ENCODE peak calls at places on chromosome 17, in seven cellular contexts. T, H, X, K, Y, N and P are unnamed samples.

GRCh38 chr17:7838291-7839075 is 4.5 kb downstream of the KDM6B start:
- DNase-seq in T (no peak), H (no peak), X (peak), K (no peak), Y (no peak), N (peak), P (peak)

GRCh38 chr17:13597723-13598347 is 3.9 kb downstream of the HS3ST3A1 start:
- DNase-seq in T (no peak), H (no peak), X (no peak), K (peak), Y (no peak), N (no peak), P (no peak)

GRCh38 chr17:12667299-12667958 is 1.7 kb downstream of the MYOCD start:
- DNase-seq in T (peak), H (no peak), X (no peak), K (peak), Y (no peak), N (peak), P (no peak)

GRCh38 chr17:2444382-2444781 is 43.5 kb upstream of the MNT start:
- DNase-seq in T (no peak), H (no peak), X (no peak), K (no peak), Y (no peak), N (no peak), P (no peak)

GRCh38 chr17:14833201-14833773 is 431.8 kb downstream of the PMP22 start:
- DNase-seq in T (peak), H (no peak), X (no peak), K (no peak), Y (no peak), N (no peak), P (no peak)

GRCh38 chr17:57455063-57455914 is 199.0 kb downstream of the MSI2 start:
- DNase-seq in T (no peak), H (no peak), X (no peak), K (no peak), Y (no peak), N (no peak), P (no peak)

GRCh38 chr17:2928294-2928890 is 132.2 kb downstream of the RAP1GAP2 start:
- DNase-seq in T (no peak), H (no peak), X (no peak), K (no peak), Y (no peak), N (no peak), P (no peak)

GRCh38 chr17:5329784-5330557 is 47.9 kb downstream of the RABEP1 start:
- DNase-seq in T (no peak), H (no peak), X (no peak), K (no peak), Y (no peak), N (no peak), P (no peak)

GRCh38 chr17:4898351-4898750 is 985 bp upstream of the C17orf107 start:
- DNase-seq in T (no peak), H (no peak), X (no peak), K (no peak), Y (no peak), N (no peak), P (no peak)

GRCh38 chr17:9900744-9901143 is 4.3 kb downstream of the RCVRN start:
- DNase-seq in T (no peak), H (no peak), X (no peak), K (peak), Y (no peak), N (peak), P (no peak)

GRCh38 chr17:15431766-15432165 is 35.7 kb downstream of the CDRT4 start:
- DNase-seq in T (no peak), H (no peak), X (no peak), K (no peak), Y (no peak), N (no peak), P (no peak)

GRCh38 chr17:64938925-64939474 is 19.7 kb upstream of the LRRC37A3 start:
- DNase-seq in T (no peak), H (no peak), X (peak), K (no peak), Y (no peak), N (no peak), P (peak)

GRCh38 chr17:56754523-56755208 is 79.1 kb downstream of the C17orf67 start:
- DNase-seq in T (no peak), H (no peak), X (no peak), K (peak), Y (no peak), N (no peak), P (no peak)

GRCh38 chr17:53150101-53150698 is 672.5 kb upstream of the KIF2B start:
- DNase-seq in T (no peak), H (no peak), X (no peak), K (peak), Y (no peak), N (no peak), P (no peak)

GRCh38 chr17:151886-152859 is 14.8 kb downstream of the SCGB1C2 start:
- DNase-seq in T (no peak), H (peak), X (no peak), K (no peak), Y (no peak), N (no peak), P (peak)

GRCh38 chr17:50579399-50579798 is 18.9 kb downstream of the CACNA1G start:
- DNase-seq in T (no peak), H (no peak), X (no peak), K (no peak), Y (no peak), N (no peak), P (no peak)

GRCh38 chr17:80851277-80851925 is 140.2 kb upstream of the CHMP6 start:
- DNase-seq in T (no peak), H (no peak), X (no peak), K (no peak), Y (no peak), N (no peak), P (peak)
- H3K27ac ChIP-seq in T (peak), H (no peak), X (no peak), K (peak), Y (no peak), N (no peak), P (no peak)

GRCh38 chr17:48026503-48027321 is 10.9 kb downstream of the COPZ2 start:
- DNase-seq in T (peak), H (peak), X (peak), K (peak), Y (peak), N (peak), P (peak)

GRCh38 chr17:48025904-48026502 is 11.6 kb downstream of the COPZ2 start:
- DNase-seq in T (no peak), H (no peak), X (no peak), K (no peak), Y (peak), N (no peak), P (no peak)

GRCh38 chr17:48023408-48024148 is 14.0 kb downstream of the COPZ2 start:
- DNase-seq in T (no peak), H (peak), X (peak), K (peak), Y (peak), N (peak), P (peak)

GRCh38 chr17:48024149-48025039 is 13.2 kb downstream of the COPZ2 start:
- DNase-seq in T (no peak), H (no peak), X (peak), K (no peak), Y (peak), N (peak), P (peak)

GRCh38 chr17:48025040-48025903 is 12.3 kb downstream of the COPZ2 start:
- DNase-seq in T (peak), H (peak), X (peak), K (peak), Y (peak), N (peak), P (peak)
- H3K27ac ChIP-seq in T (peak), H (peak), X (no peak), K (peak), Y (peak), N (peak), P (peak)

GRCh38 chr17:45382982-45383381 is 49.7 kb downstream of the ARHGAP27 start:
- DNase-seq in T (no peak), H (no peak), X (no peak), K (no peak), Y (no peak), N (no peak), P (no peak)
- H3K27ac ChIP-seq in T (no peak), H (no peak), X (no peak), K (peak), Y (no peak), N (no peak), P (no peak)

GRCh38 chr17:38421224-38421841 is 6.9 kb upstream of the ARHGAP23 start:
- DNase-seq in T (peak), H (no peak), X (no peak), K (no peak), Y (no peak), N (no peak), P (no peak)
- H3K27ac ChIP-seq in T (peak), H (no peak), X (no peak), K (no peak), Y (peak), N (peak), P (peak)

DNA sequence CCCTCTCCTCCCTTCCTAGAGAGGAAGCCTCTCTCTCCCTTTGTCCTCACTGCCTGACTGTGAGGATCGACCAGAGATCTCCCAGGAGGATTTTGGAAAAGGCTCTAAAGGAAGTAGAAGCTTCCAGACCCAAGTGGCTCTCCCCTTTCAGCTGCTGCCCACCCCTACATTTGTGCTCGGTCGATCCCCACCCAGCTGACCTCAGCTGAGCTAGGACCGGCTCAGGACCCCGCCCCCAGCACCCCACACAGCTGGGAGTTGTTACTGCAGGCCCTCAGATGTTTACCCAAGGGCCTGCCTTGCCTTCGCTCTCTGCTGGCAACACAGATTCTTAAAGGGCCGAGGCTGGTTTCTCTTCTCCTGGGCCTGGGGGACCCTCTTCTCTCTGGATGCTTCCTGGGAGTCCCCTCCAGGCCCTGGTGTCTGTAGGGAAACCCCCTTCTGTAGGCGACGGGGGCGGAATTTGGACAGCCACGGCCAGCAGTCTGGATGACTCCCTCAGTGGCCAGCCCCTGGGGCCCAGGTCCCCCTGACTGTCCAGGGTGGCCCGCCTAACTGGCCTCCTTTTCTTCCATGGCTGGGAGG is 26.9 kb upstream of the TIMP2 start:
- DNase-seq in T (no peak), H (no peak), X (no peak), K (no peak), Y (no peak), N (no peak), P (no peak)
- H3K27ac ChIP-seq in T (peak), H (peak), X (no peak), K (no peak), Y (no peak), N (peak), P (peak)

GRCh38 chr17:43199633-43200032 is 12.0 kb upstream of the TMEM106A start:
- DNase-seq in T (no peak), H (no peak), X (no peak), K (no peak), Y (no peak), N (no peak), P (no peak)

GRCh38 chr17:43200127-43200526 is 11.5 kb upstream of the TMEM106A start:
- DNase-seq in T (no peak), H (no peak), X (no peak), K (no peak), Y (no peak), N (no peak), P (no peak)
- H3K27ac ChIP-seq in T (peak), H (no peak), X (no peak), K (no peak), Y (no peak), N (no peak), P (no peak)

GRCh38 chr17:72115789-72116520 is 4.9 kb upstream of the SOX9 start:
- DNase-seq in T (no peak), H (no peak), X (no peak), K (no peak), Y (no peak), N (no peak), P (no peak)

GRCh38 chr17:72116692-72117469 is 3.9 kb upstream of the SOX9 start:
- DNase-seq in T (no peak), H (no peak), X (no peak), K (no peak), Y (no peak), N (no peak), P (no peak)

GRCh38 chr17:72118588-72119279 is 2.1 kb upstream of the SOX9 start:
- DNase-seq in T (peak), H (peak), X (peak), K (peak), Y (no peak), N (no peak), P (no peak)

GRCh38 chr17:72117748-72118587 is 2.9 kb upstream of the SOX9 start:
- DNase-seq in T (no peak), H (no peak), X (no peak), K (no peak), Y (no peak), N (no peak), P (no peak)

DNA sequence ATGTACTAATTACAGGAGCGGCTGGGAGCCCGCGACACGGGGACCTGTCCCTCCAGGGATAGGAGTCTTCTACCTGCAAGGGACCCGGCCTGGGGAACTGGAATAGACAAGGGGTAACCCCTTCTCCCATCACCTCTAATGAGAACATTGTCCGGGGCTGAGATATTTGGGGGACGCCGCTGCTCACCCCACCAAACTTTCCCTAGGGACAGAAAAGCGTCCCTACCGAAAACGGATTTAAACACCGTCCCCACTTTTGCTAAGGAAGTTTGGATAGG is 3.4 kb upstream of the SOX9 start:
- DNase-seq in T (no peak), H (no peak), X (no peak), K (no peak), Y (no peak), N (no peak), P (no peak)
- H3K27ac ChIP-seq in T (peak), H (peak), X (no peak), K (no peak), Y (no peak), N (no peak), P (no peak)

GRCh38 chr17:31422443-31422842 is 31.0 kb downstream of the RAB11FIP4 start:
- DNase-seq in T (no peak), H (no peak), X (no peak), K (no peak), Y (no peak), N (no peak), P (no peak)
- H3K27ac ChIP-seq in T (no peak), H (no peak), X (no peak), K (no peak), Y (no peak), N (no peak), P (no peak)